ENCODE peak calls at places on chromosomes 2 and 18, in eight cellular contexts. M, W, T, N, B, H, O and Q are unnamed samples.

GRCh38 chr2:54906711-54907110 is 143.5 kb downstream of the RTN4 start:
- DNase-seq in W (no peak), M (no peak), T (no peak), N (no peak), B (no peak), H (no peak), O (no peak), Q (no peak)

GRCh38 chr18:57859314-57859713 is 56.2 kb upstream of the ATP8B1 start:
- DNase-seq in N (peak; percentile 45), W (peak; percentile 33), M (peak; percentile 48), T (no peak), O (no peak), B (no peak), H (no peak), Q (no peak)

GRCh38 chr2:48605482-48606175 is 12.0 kb upstream of the GTF2A1L start:
- DNase-seq in H (no peak), N (no peak), O (no peak), T (no peak), M (no peak), W (no peak), B (no peak), Q (no peak)

GRCh38 chr2:27442981-27443323 is 771 bp downstream of the KRTCAP3 start:
- DNase-seq in B (no peak), T (no peak), H (no peak), N (no peak), O (no peak), M (no peak), W (no peak), Q (no peak)

GRCh38 chr2:54148391-54148790 is 33.0 kb downstream of the ACYP2 start:
- DNase-seq in M (no peak), B (no peak), N (no peak), T (no peak), H (no peak), O (no peak), W (no peak), Q (no peak)

GRCh38 chr2:39411186-39411944 is 25.7 kb downstream of the MAP4K3 start:
- DNase-seq in T (no peak), H (no peak), O (no peak), M (peak; percentile 22), W (peak; percentile 88), N (peak; percentile 92), B (no peak), Q (no peak)

GRCh38 chr2:195003926-195004325 is 653.1 kb upstream of the SLC39A10 start:
- DNase-seq in H (no peak), M (no peak), O (no peak), W (no peak), T (no peak), N (no peak), B (no peak), Q (no peak)

GRCh38 chr2:240328526-240328925 is 106.9 kb upstream of the GPC1 start:
- DNase-seq in B (no peak), N (no peak), T (no peak), O (no peak), M (no peak), H (no peak), W (no peak), Q (peak; percentile 55)

GRCh38 chr18:8843005-8843404 is 137.6 kb downstream of the MTCL1 start:
- DNase-seq in M (no peak), W (no peak), N (no peak), H (no peak), T (no peak), B (no peak), O (no peak), Q (no peak)

DNA sequence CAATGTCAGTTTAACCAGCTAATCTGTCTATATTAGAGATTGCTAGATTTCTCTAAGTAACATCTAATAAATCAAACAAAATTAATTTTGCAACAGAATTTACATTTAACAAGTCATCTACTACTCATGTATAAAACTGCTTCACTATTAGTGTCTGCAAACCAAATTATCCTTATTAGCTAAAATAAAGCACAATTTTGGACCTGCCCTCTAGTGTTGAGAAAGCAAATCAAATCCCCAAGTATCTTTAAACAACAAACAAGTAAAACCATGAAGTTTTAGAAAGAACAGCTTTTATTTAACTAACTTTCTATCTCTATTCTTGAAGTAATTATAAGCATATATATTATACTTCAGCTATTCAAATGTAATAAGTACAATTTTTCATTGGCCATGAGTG is 113.1 kb upstream of the SP3 start:
- DNase-seq in H (no peak), B (no peak), W (peak; percentile 49), N (peak; percentile 31), T (no peak), M (no peak), O (no peak), Q (no peak)
- TF ChIP-seq CTCF in H (peak; percentile 41), B (peak; percentile 16), W (peak; percentile 53), N (peak; percentile 75), T (peak; percentile 67), M (peak; percentile 54), O (peak; percentile 52), Q (no peak)

GRCh38 chr2:101346909-101347308 is 38.4 kb upstream of the RNF149 start:
- DNase-seq in H (no peak), W (no peak), B (no peak), M (no peak), N (no peak), O (no peak), T (no peak), Q (no peak)

GRCh38 chr2:101351207-101351606 is 36.1 kb downstream of the CREG2 start:
- DNase-seq in N (no peak), H (no peak), B (no peak), T (no peak), W (no peak), M (no peak), O (no peak), Q (no peak)

GRCh38 chr2:101354420-101354819 is 32.9 kb downstream of the CREG2 start:
- DNase-seq in T (no peak), W (no peak), B (no peak), M (no peak), O (no peak), H (no peak), N (no peak), Q (no peak)

GRCh38 chr2:101348851-101349250 is 38.5 kb downstream of the CREG2 start:
- DNase-seq in H (no peak), O (no peak), M (peak; percentile 48), T (no peak), B (no peak), W (no peak), N (no peak), Q (no peak)

GRCh38 chr2:101349893-101350662 is 37.2 kb downstream of the CREG2 start:
- DNase-seq in T (no peak), N (peak; percentile 58), H (no peak), O (no peak), W (peak; percentile 68), B (no peak), M (peak; percentile 55), Q (no peak)
- TF ChIP-seq CTCF in T (peak; percentile 31), N (peak; percentile 68), H (peak; percentile 14), O (peak; percentile 16), W (peak; percentile 61), B (no peak), M (peak; percentile 33), Q (no peak)

GRCh38 chr2:7513834-7514233 is 596.6 kb downstream of the RNF144A start:
- DNase-seq in T (no peak), W (no peak), O (no peak), M (no peak), B (no peak), N (no peak), H (no peak), Q (no peak)

GRCh38 chr2:7508220-7508943 is 591.2 kb downstream of the RNF144A start:
- DNase-seq in N (peak; percentile 39), B (no peak), H (no peak), O (no peak), W (no peak), M (no peak), T (no peak), Q (no peak)

GRCh38 chr2:7515327-7515726 is 598.1 kb downstream of the RNF144A start:
- DNase-seq in W (no peak), M (no peak), B (no peak), O (no peak), N (no peak), T (no peak), H (no peak), Q (no peak)

GRCh38 chr2:7510353-7510752 is 593.1 kb downstream of the RNF144A start:
- DNase-seq in O (no peak), H (no peak), B (no peak), N (peak; percentile 61), T (no peak), W (no peak), M (no peak), Q (no peak)
- TF ChIP-seq CTCF in O (no peak), H (no peak), B (no peak), N (peak; percentile 53), T (no peak), W (no peak), M (peak; percentile 6), Q (no peak)

GRCh38 chr2:153870308-153870707 is 1.4 kb upstream of the GALNT13 start:
- DNase-seq in H (no peak), N (no peak), M (peak; percentile 23), T (no peak), W (no peak), B (no peak), O (no peak), Q (no peak)
- TF ChIP-seq CTCF in H (no peak), N (peak; percentile 29), M (peak; percentile 23), T (peak; percentile 49), W (no peak), B (peak; percentile 3), O (no peak), Q (no peak)

GRCh38 chr2:101251844-101252407 is 760 bp upstream of the CNOT11 start:
- DNase-seq in T (no peak), B (no peak), N (peak; percentile 78), H (no peak), O (no peak), M (peak; percentile 75), W (no peak), Q (no peak)
- TF ChIP-seq CTCF in T (peak; percentile 74), B (no peak), N (peak; percentile 68), H (peak; percentile 42), O (no peak), M (peak; percentile 48), W (peak; percentile 10), Q (peak; percentile 27)

DNA sequence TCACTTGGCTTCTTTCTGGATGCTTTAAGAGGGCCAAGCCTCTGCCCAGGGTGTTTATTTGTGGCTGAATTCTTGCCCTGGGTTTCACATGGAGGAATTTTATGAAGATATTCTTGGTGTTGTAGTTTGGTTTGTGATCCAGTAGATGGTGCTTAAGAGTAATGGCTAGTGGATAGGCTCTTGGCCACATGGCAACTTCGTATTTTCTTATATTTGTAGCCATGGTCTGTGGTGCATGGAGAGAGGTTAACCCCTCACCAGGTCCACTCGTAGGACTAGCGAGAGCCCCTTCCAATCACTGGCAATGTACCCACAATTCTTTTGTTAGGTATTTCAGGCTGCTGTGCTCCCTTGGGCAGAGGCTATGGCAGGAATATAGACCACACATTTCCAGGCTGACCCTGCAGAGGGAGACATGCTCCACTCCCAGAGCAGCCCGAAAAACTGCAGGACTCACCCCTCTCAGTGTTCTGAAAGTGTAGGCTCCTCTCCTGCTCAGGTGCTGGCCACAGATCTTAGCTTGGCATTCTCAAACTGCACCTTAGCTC is 582.1 kb upstream of the SETBP1 start:
- DNase-seq in H (no peak), B (no peak), W (peak; percentile 58), T (no peak), M (no peak), O (no peak), N (peak; percentile 53), Q (no peak)
- TF ChIP-seq CTCF in H (no peak), B (peak; percentile 21), W (peak; percentile 31), T (peak; percentile 40), M (peak; percentile 23), O (no peak), N (peak; percentile 69), Q (no peak)